ENCODE peak calls at places on chromosomes 12 and 14, in four cellular contexts. U, Z, C and R are unnamed samples.
A peak's percentile ranks its signal among the peaks of the same experiment; 100 is the strongest.

GRCh38 chr14:104820669-104821228 is 19.8 kb downstream of the ZBTB42 start:
- DNase-seq in U (peak; percentile 82), C (no peak), Z (no peak), R (no peak)

GRCh38 chr14:50362791-50363733 is 33.6 kb downstream of the CDKL1 start:
- DNase-seq in Z (no peak), C (no peak), U (no peak), R (peak; percentile 22)

GRCh38 chr12:21539797-21540196 is 13.7 kb downstream of the SPX start:
- DNase-seq in U (no peak), C (no peak), Z (no peak), R (no peak)

GRCh38 chr14:21965042-21965441 is 291.4 kb upstream of the OR4E1 start:
- DNase-seq in U (no peak), Z (no peak), C (no peak), R (no peak)

GRCh38 chr12:115450710-115451109 is 766.7 kb upstream of the TBX3 start:
- DNase-seq in Z (no peak), C (no peak), U (peak; percentile 14), R (no peak)

GRCh38 chr12:70271025-70271424 is 27.8 kb downstream of the CNOT2 start:
- DNase-seq in U (no peak), Z (no peak), C (no peak), R (no peak)

GRCh38 chr14:104797112-104798044 is 1.8 kb upstream of the AKT1 start:
- DNase-seq in C (no peak), Z (no peak), U (peak; percentile 85), R (no peak)

GRCh38 chr12:79482323-79482722 is 208.4 kb downstream of the PAWR start:
- DNase-seq in Z (no peak), U (no peak), C (no peak), R (no peak)

GRCh38 chr12:129073157-129073915 is 220.1 kb downstream of the GLT1D1 start:
- DNase-seq in Z (no peak), C (no peak), U (no peak), R (no peak)

DNA sequence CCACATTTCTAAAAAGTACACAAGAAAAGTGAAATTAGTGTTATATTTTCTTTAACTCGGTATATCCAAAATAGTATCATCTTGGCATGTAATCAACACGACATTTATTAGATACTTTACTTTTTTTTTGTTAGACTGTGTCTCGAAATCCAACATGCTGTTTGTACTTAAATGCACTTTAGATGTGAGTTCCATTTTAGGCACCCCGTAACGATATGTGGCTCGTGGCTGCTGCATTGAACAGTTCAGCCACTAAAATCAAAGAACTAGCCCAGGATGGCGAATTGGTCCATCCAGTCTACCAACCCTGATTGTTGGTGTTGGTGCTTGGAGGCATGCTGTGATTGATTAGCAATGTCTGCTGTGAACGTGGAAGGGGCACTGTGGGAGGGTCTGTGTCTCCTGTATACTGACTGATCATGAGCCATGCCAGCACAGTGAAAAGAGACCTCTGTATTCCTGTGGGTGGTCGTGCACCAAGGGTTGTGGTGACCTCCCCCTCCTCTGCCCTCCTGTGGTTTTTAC is 63.1 kb upstream of the DLK1 start:
- DNase-seq in U (no peak), Z (no peak), C (no peak), R (no peak)
- TF ChIP-seq CTCF in U (peak; percentile 20), Z (no peak), C (no peak), R (no peak)

GRCh38 chr14:54902521-54903420 is at the start of gene GCH1:
- DNase-seq in C (peak; percentile 89), Z (no peak), U (peak; percentile 95), R (peak; percentile 88)
- TF ChIP-seq CTCF in C (peak; percentile 69), Z (peak; percentile 43), U (peak; percentile 29), R (peak; percentile 30)

GRCh38 chr14:85474431-85474830 is 55.5 kb upstream of the FLRT2 start:
- DNase-seq in C (no peak), Z (no peak), U (no peak), R (no peak)
- TF ChIP-seq CTCF in C (no peak), Z (no peak), U (no peak), R (no peak)

DNA sequence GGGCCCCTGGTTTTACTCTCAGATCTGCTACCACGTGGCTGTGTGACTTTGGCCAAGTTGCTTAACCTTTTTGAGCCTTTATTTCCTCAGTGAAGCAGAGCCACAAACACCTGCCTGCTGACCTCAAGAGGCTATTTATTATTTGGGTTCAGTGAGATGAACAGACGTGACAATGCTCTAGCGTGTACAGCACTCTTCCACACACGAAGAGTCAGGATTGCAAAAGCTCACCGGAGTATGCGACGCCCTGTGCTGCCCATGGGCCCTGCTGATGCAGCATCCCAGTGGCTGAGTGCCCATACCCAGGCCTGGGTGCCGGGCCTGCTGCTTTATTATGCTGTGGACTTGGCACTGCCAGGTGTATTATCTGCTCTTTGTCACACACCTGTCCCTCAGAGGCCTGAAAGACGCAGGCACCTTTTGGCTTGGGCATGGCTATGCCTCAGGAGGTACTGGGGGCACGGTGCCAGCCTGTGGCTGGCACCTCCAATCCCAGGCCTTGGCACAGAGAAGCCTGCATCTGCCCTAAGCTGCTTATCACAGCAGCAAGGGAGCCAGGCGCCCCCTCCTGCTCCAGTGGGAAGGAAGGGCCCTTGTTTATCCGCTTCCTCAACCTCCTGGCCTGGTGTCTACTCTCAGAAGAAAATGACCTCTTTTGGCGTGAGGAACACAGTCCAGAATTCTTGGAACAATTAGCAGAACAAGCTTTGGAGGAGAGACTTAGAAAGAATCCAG is 22.3 kb upstream of the TC2N start:
- DNase-seq in U (no peak), C (no peak), Z (no peak), R (no peak)
- TF ChIP-seq CTCF in U (no peak), C (no peak), Z (no peak), R (no peak)

GRCh38 chr12:111277570-111277969 is 91.3 kb downstream of the PHETA1 start:
- DNase-seq in U (no peak), Z (no peak), C (no peak), R (no peak)

GRCh38 chr12:111271674-111272418 is 97.0 kb downstream of the PHETA1 start:
- DNase-seq in Z (no peak), U (no peak), C (no peak), R (no peak)

GRCh38 chr12:111276189-111276588 is 92.7 kb downstream of the PHETA1 start:
- DNase-seq in U (no peak), C (no peak), Z (no peak), R (no peak)

GRCh38 chr12:111275308-111275707 is 93.6 kb downstream of the PHETA1 start:
- DNase-seq in U (no peak), Z (no peak), C (no peak), R (no peak)

DNA sequence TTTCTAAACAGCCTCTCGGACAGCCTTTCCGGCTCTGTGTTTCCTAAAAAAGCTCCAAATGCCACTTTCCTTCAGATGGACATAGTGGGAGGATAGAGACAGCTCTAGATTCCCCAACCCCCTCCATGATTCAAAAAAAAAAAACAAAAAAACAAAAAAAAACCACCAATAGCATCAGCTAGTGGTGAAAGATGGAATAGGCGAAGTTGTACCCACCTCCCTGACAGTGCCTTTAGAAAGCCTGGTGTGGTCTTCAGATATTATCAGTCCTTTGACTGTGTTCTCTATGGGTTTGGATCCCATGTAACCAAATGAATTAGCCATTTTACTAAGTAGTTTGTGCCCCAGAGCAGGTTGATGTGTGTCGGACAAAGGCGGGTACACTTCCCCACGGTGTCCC is 94.1 kb downstream of the PHETA1 start:
- DNase-seq in C (no peak), U (no peak), Z (no peak), R (no peak)
- TF ChIP-seq CTCF in C (peak; percentile 36), U (no peak), Z (peak; percentile 43), R (no peak)

GRCh38 chr14:55712505-55712904 is 132.5 kb downstream of the KTN1 start:
- DNase-seq in C (no peak), Z (no peak), U (no peak), R (no peak)

GRCh38 chr14:55710506-55711041 is 130.6 kb downstream of the KTN1 start:
- DNase-seq in U (no peak), Z (no peak), C (no peak), R (no peak)

GRCh38 chr14:55715889-55716288 is 135.9 kb downstream of the KTN1 start:
- DNase-seq in Z (peak; percentile 91), U (no peak), C (no peak), R (no peak)

GRCh38 chr14:55711171-55711811 is 131.3 kb downstream of the KTN1 start:
- DNase-seq in Z (no peak), C (no peak), U (no peak), R (no peak)

DNA sequence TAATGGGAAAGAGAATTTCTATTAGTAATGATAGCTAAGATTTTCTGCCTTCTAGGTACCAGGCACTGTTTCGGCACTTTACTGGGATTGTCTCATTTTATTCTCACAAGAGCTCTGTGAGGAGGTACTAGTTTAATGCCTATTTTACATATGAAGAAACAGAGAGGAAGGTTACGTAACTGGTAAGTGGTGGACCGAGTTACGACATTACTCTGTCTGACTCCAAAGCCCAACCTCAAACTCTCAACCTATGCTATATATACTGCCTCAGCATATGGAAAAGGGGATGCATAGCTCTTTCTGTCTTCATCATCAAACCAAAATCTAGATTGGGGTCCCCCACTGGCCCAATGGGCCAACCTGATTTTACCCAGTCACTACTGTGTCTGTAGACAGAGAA is 133.5 kb downstream of the KTN1 start:
- DNase-seq in C (no peak), Z (no peak), U (no peak), R (no peak)
- TF ChIP-seq CTCF in C (no peak), Z (no peak), U (no peak), R (no peak)